ENCODE peak calls at places on chromosomes 1 and 21, in nine cellular contexts. One of them, this sample, is unnamed.

GRCh38 chr1:226736908-226737818 is 1.9 kb downstream of the ITPKB start:
- DNase-seq in fibroblast of villous mesenchyme: peak; percentile 48
- DNase-seq in mesothelial cell of epicardium: peak; percentile 64
- DNase-seq in psoas muscle: peak; percentile 49
- DNase-seq in lung: peak; percentile 37
- DNase-seq in fibroblast of the aortic adventitia: peak; percentile 17
- DNase-seq in fibroblast of lung: peak; percentile 35
- DNase-seq in activated CD8-positive, alpha-beta T cell treated with anti-CD3 and anti-CD28 coated beads for 36 hours: peak; percentile 73
- DNase-seq in neural crest cell: peak; percentile 40
- DNase-seq in this sample: peak; percentile 60

GRCh38 chr1:183873642-183874041 is 68.7 kb downstream of the RGL1 start:
- DNase-seq in fibroblast of villous mesenchyme: no peak
- DNase-seq in mesothelial cell of epicardium: no peak
- DNase-seq in lung: no peak
- DNase-seq in activated CD8-positive, alpha-beta T cell treated with anti-CD3 and anti-CD28 coated beads for 36 hours: no peak
- DNase-seq in psoas muscle: no peak
- DNase-seq in fibroblast of the aortic adventitia: no peak
- DNase-seq in neural crest cell: no peak
- DNase-seq in fibroblast of lung: no peak
- DNase-seq in this sample: peak; percentile 41

GRCh38 chr1:181680871-181681270 is 197.6 kb downstream of the CACNA1E start:
- DNase-seq in lung: no peak
- DNase-seq in mesothelial cell of epicardium: no peak
- DNase-seq in neural crest cell: no peak
- DNase-seq in fibroblast of lung: no peak
- DNase-seq in fibroblast of the aortic adventitia: no peak
- DNase-seq in psoas muscle: no peak
- DNase-seq in activated CD8-positive, alpha-beta T cell treated with anti-CD3 and anti-CD28 coated beads for 36 hours: no peak
- DNase-seq in fibroblast of villous mesenchyme: no peak
- DNase-seq in this sample: no peak

GRCh38 chr1:28882009-28882628 is 32.2 kb upstream of the EPB41 start:
- DNase-seq in activated CD8-positive, alpha-beta T cell treated with anti-CD3 and anti-CD28 coated beads for 36 hours: peak; percentile 85
- DNase-seq in neural crest cell: peak; percentile 90
- DNase-seq in fibroblast of the aortic adventitia: peak; percentile 89
- DNase-seq in lung: peak; percentile 88
- DNase-seq in fibroblast of lung: peak; percentile 84
- DNase-seq in mesothelial cell of epicardium: peak; percentile 88
- DNase-seq in psoas muscle: peak; percentile 82
- DNase-seq in fibroblast of villous mesenchyme: peak; percentile 82
- DNase-seq in this sample: peak; percentile 81

GRCh38 chr1:216904457-216904856 is 181.2 kb upstream of the ESRRG start:
- DNase-seq in fibroblast of villous mesenchyme: peak; percentile 19
- DNase-seq in fibroblast of lung: no peak
- DNase-seq in mesothelial cell of epicardium: no peak
- DNase-seq in psoas muscle: no peak
- DNase-seq in activated CD8-positive, alpha-beta T cell treated with anti-CD3 and anti-CD28 coated beads for 36 hours: no peak
- DNase-seq in neural crest cell: no peak
- DNase-seq in fibroblast of the aortic adventitia: no peak
- DNase-seq in lung: no peak
- DNase-seq in this sample: no peak

GRCh38 chr1:66925944-66926343 is 1.2 kb downstream of the MIER1 start:
- DNase-seq in mesothelial cell of epicardium: no peak
- DNase-seq in fibroblast of lung: no peak
- DNase-seq in activated CD8-positive, alpha-beta T cell treated with anti-CD3 and anti-CD28 coated beads for 36 hours: no peak
- DNase-seq in fibroblast of the aortic adventitia: peak; percentile 16
- DNase-seq in lung: no peak
- DNase-seq in fibroblast of villous mesenchyme: no peak
- DNase-seq in neural crest cell: no peak
- DNase-seq in psoas muscle: no peak
- DNase-seq in this sample: no peak

GRCh38 chr1:61170328-61171238 is 88.2 kb downstream of the NFIA start:
- DNase-seq in neural crest cell: no peak
- DNase-seq in mesothelial cell of epicardium: no peak
- DNase-seq in fibroblast of villous mesenchyme: no peak
- DNase-seq in lung: no peak
- DNase-seq in fibroblast of the aortic adventitia: peak; percentile 70
- DNase-seq in activated CD8-positive, alpha-beta T cell treated with anti-CD3 and anti-CD28 coated beads for 36 hours: no peak
- DNase-seq in fibroblast of lung: peak; percentile 31
- DNase-seq in psoas muscle: no peak
- DNase-seq in this sample: no peak

GRCh38 chr21:33543505-33544129 is 779 bp downstream of the SON start:
- DNase-seq in neural crest cell: peak; percentile 72
- DNase-seq in mesothelial cell of epicardium: peak; percentile 75
- DNase-seq in activated CD8-positive, alpha-beta T cell treated with anti-CD3 and anti-CD28 coated beads for 36 hours: peak; percentile 83
- DNase-seq in fibroblast of villous mesenchyme: no peak
- DNase-seq in psoas muscle: peak; percentile 76
- DNase-seq in fibroblast of lung: no peak
- DNase-seq in lung: peak; percentile 69
- DNase-seq in fibroblast of the aortic adventitia: no peak
- DNase-seq in this sample: no peak

GRCh38 chr1:45331436-45332345 is 5.0 kb downstream of the HPDL start:
- DNase-seq in neural crest cell: no peak
- DNase-seq in fibroblast of the aortic adventitia: no peak
- DNase-seq in fibroblast of lung: no peak
- DNase-seq in activated CD8-positive, alpha-beta T cell treated with anti-CD3 and anti-CD28 coated beads for 36 hours: no peak
- DNase-seq in lung: no peak
- DNase-seq in psoas muscle: no peak
- DNase-seq in fibroblast of villous mesenchyme: no peak
- DNase-seq in mesothelial cell of epicardium: no peak
- DNase-seq in this sample: no peak

GRCh38 chr1:61967750-61968149 is 225.5 kb downstream of the PATJ start:
- DNase-seq in psoas muscle: no peak
- DNase-seq in fibroblast of villous mesenchyme: peak; percentile 21
- DNase-seq in activated CD8-positive, alpha-beta T cell treated with anti-CD3 and anti-CD28 coated beads for 36 hours: no peak
- DNase-seq in lung: no peak
- DNase-seq in neural crest cell: no peak
- DNase-seq in fibroblast of the aortic adventitia: peak; percentile 15
- DNase-seq in mesothelial cell of epicardium: no peak
- DNase-seq in fibroblast of lung: no peak
- DNase-seq in this sample: no peak

GRCh38 chr1:233006582-233006981 is 56.2 kb downstream of the NTPCR start:
- DNase-seq in fibroblast of lung: no peak
- DNase-seq in mesothelial cell of epicardium: no peak
- DNase-seq in fibroblast of villous mesenchyme: no peak
- DNase-seq in neural crest cell: no peak
- DNase-seq in activated CD8-positive, alpha-beta T cell treated with anti-CD3 and anti-CD28 coated beads for 36 hours: no peak
- DNase-seq in psoas muscle: no peak
- DNase-seq in fibroblast of the aortic adventitia: no peak
- DNase-seq in lung: no peak
- DNase-seq in this sample: no peak

GRCh38 chr1:40818264-40818961 is 34.8 kb downstream of the KCNQ4 start:
- DNase-seq in fibroblast of villous mesenchyme: no peak
- DNase-seq in neural crest cell: peak; percentile 56
- DNase-seq in fibroblast of lung: peak; percentile 5
- DNase-seq in lung: peak; percentile 79
- DNase-seq in mesothelial cell of epicardium: peak; percentile 61
- DNase-seq in activated CD8-positive, alpha-beta T cell treated with anti-CD3 and anti-CD28 coated beads for 36 hours: peak; percentile 93
- DNase-seq in fibroblast of the aortic adventitia: no peak
- DNase-seq in psoas muscle: peak; percentile 55
- DNase-seq in this sample: peak; percentile 93

GRCh38 chr21:25490742-25491141 is 116.5 kb downstream of the MRPL39 start:
- DNase-seq in activated CD8-positive, alpha-beta T cell treated with anti-CD3 and anti-CD28 coated beads for 36 hours: no peak
- DNase-seq in lung: no peak
- DNase-seq in fibroblast of the aortic adventitia: no peak
- DNase-seq in mesothelial cell of epicardium: no peak
- DNase-seq in fibroblast of villous mesenchyme: no peak
- DNase-seq in neural crest cell: no peak
- DNase-seq in fibroblast of lung: no peak
- DNase-seq in psoas muscle: no peak
- DNase-seq in this sample: no peak

GRCh38 chr21:45988366-45989347 is 7.1 kb downstream of the COL6A1 start:
- DNase-seq in fibroblast of villous mesenchyme: no peak
- DNase-seq in fibroblast of lung: no peak
- DNase-seq in lung: no peak
- DNase-seq in mesothelial cell of epicardium: no peak
- DNase-seq in psoas muscle: no peak
- DNase-seq in activated CD8-positive, alpha-beta T cell treated with anti-CD3 and anti-CD28 coated beads for 36 hours: peak; percentile 0
- DNase-seq in neural crest cell: no peak
- DNase-seq in fibroblast of the aortic adventitia: no peak
- DNase-seq in this sample: no peak

GRCh38 chr1:42006093-42006492 is 87.4 kb upstream of the HIVEP3 start:
- DNase-seq in fibroblast of the aortic adventitia: no peak
- DNase-seq in psoas muscle: no peak
- DNase-seq in fibroblast of villous mesenchyme: no peak
- DNase-seq in lung: no peak
- DNase-seq in activated CD8-positive, alpha-beta T cell treated with anti-CD3 and anti-CD28 coated beads for 36 hours: no peak
- DNase-seq in fibroblast of lung: no peak
- DNase-seq in neural crest cell: no peak
- DNase-seq in mesothelial cell of epicardium: no peak
- DNase-seq in this sample: no peak

GRCh38 chr1:225228871-225229303 is 199.0 kb downstream of the LBR start:
- DNase-seq in activated CD8-positive, alpha-beta T cell treated with anti-CD3 and anti-CD28 coated beads for 36 hours: no peak
- DNase-seq in fibroblast of lung: no peak
- DNase-seq in psoas muscle: no peak
- DNase-seq in fibroblast of the aortic adventitia: no peak
- DNase-seq in mesothelial cell of epicardium: no peak
- DNase-seq in fibroblast of villous mesenchyme: no peak
- DNase-seq in neural crest cell: no peak
- DNase-seq in lung: no peak
- DNase-seq in this sample: no peak

GRCh38 chr1:32770741-32771548 is 46.2 kb downstream of the YARS1 start:
- DNase-seq in fibroblast of villous mesenchyme: no peak
- DNase-seq in fibroblast of the aortic adventitia: no peak
- DNase-seq in lung: no peak
- DNase-seq in activated CD8-positive, alpha-beta T cell treated with anti-CD3 and anti-CD28 coated beads for 36 hours: no peak
- DNase-seq in mesothelial cell of epicardium: no peak
- DNase-seq in psoas muscle: no peak
- DNase-seq in neural crest cell: no peak
- DNase-seq in fibroblast of lung: no peak
- DNase-seq in this sample: no peak

GRCh38 chr21:45491056-45491455 is 51.2 kb downstream of the SLC19A1 start:
- DNase-seq in fibroblast of villous mesenchyme: no peak
- DNase-seq in fibroblast of the aortic adventitia: no peak
- DNase-seq in fibroblast of lung: no peak
- DNase-seq in mesothelial cell of epicardium: no peak
- DNase-seq in activated CD8-positive, alpha-beta T cell treated with anti-CD3 and anti-CD28 coated beads for 36 hours: no peak
- DNase-seq in psoas muscle: no peak
- DNase-seq in lung: no peak
- DNase-seq in neural crest cell: no peak
- DNase-seq in this sample: no peak

GRCh38 chr1:199046618-199047017 is 407.8 kb downstream of the PTPRC start:
- DNase-seq in lung: no peak
- DNase-seq in fibroblast of villous mesenchyme: peak; percentile 6
- DNase-seq in fibroblast of the aortic adventitia: no peak
- DNase-seq in neural crest cell: no peak
- DNase-seq in psoas muscle: no peak
- DNase-seq in mesothelial cell of epicardium: no peak
- DNase-seq in fibroblast of lung: peak; percentile 13
- DNase-seq in activated CD8-positive, alpha-beta T cell treated with anti-CD3 and anti-CD28 coated beads for 36 hours: no peak
- DNase-seq in this sample: no peak
- TF ChIP-seq CTCF in lung: no peak
- TF ChIP-seq CTCF in fibroblast of villous mesenchyme: peak; percentile 36
- TF ChIP-seq CTCF in fibroblast of the aortic adventitia: no peak
- TF ChIP-seq CTCF in neural crest cell: no peak
- TF ChIP-seq CTCF in psoas muscle: no peak
- TF ChIP-seq CTCF in mesothelial cell of epicardium: no peak
- TF ChIP-seq CTCF in fibroblast of lung: peak; percentile 8
- TF ChIP-seq CTCF in activated CD8-positive, alpha-beta T cell treated with anti-CD3 and anti-CD28 coated beads for 36 hours: no peak
- TF ChIP-seq CTCF in this sample: no peak

GRCh38 chr1:4565169-4565568 is 89.2 kb upstream of the AJAP1 start:
- DNase-seq in psoas muscle: no peak
- DNase-seq in fibroblast of lung: no peak
- DNase-seq in mesothelial cell of epicardium: no peak
- DNase-seq in activated CD8-positive, alpha-beta T cell treated with anti-CD3 and anti-CD28 coated beads for 36 hours: no peak
- DNase-seq in lung: no peak
- DNase-seq in fibroblast of villous mesenchyme: no peak
- DNase-seq in neural crest cell: no peak
- DNase-seq in fibroblast of the aortic adventitia: no peak
- DNase-seq in this sample: no peak
- TF ChIP-seq CTCF in psoas muscle: no peak
- TF ChIP-seq CTCF in fibroblast of lung: no peak
- TF ChIP-seq CTCF in mesothelial cell of epicardium: no peak
- TF ChIP-seq CTCF in activated CD8-positive, alpha-beta T cell treated with anti-CD3 and anti-CD28 coated beads for 36 hours: no peak
- TF ChIP-seq CTCF in lung: no peak
- TF ChIP-seq CTCF in fibroblast of villous mesenchyme: no peak
- TF ChIP-seq CTCF in neural crest cell: no peak
- TF ChIP-seq CTCF in fibroblast of the aortic adventitia: no peak
- TF ChIP-seq CTCF in this sample: no peak

GRCh38 chr1:145740269-145740668 is 21.0 kb downstream of the CD160 start:
- DNase-seq in psoas muscle: no peak
- DNase-seq in neural crest cell: no peak
- DNase-seq in fibroblast of the aortic adventitia: peak; percentile 86
- DNase-seq in lung: no peak
- DNase-seq in fibroblast of lung: peak; percentile 95
- DNase-seq in fibroblast of villous mesenchyme: peak; percentile 94
- DNase-seq in activated CD8-positive, alpha-beta T cell treated with anti-CD3 and anti-CD28 coated beads for 36 hours: no peak
- DNase-seq in mesothelial cell of epicardium: no peak
- DNase-seq in this sample: no peak
- TF ChIP-seq CTCF in psoas muscle: no peak
- TF ChIP-seq CTCF in neural crest cell: no peak
- TF ChIP-seq CTCF in fibroblast of the aortic adventitia: no peak
- TF ChIP-seq CTCF in lung: no peak
- TF ChIP-seq CTCF in fibroblast of lung: no peak
- TF ChIP-seq CTCF in fibroblast of villous mesenchyme: no peak
- TF ChIP-seq CTCF in activated CD8-positive, alpha-beta T cell treated with anti-CD3 and anti-CD28 coated beads for 36 hours: no peak
- TF ChIP-seq CTCF in mesothelial cell of epicardium: no peak
- TF ChIP-seq CTCF in this sample: no peak

GRCh38 chr1:149844650-149845255 is 54.6 kb upstream of the BOLA1 start:
- DNase-seq in activated CD8-positive, alpha-beta T cell treated with anti-CD3 and anti-CD28 coated beads for 36 hours: no peak
- DNase-seq in psoas muscle: no peak
- DNase-seq in fibroblast of lung: no peak
- DNase-seq in fibroblast of the aortic adventitia: no peak
- DNase-seq in lung: no peak
- DNase-seq in neural crest cell: no peak
- DNase-seq in fibroblast of villous mesenchyme: no peak
- DNase-seq in mesothelial cell of epicardium: no peak
- DNase-seq in this sample: no peak

GRCh38 chr1:149844096-149844495 is 55.3 kb upstream of the BOLA1 start:
- DNase-seq in activated CD8-positive, alpha-beta T cell treated with anti-CD3 and anti-CD28 coated beads for 36 hours: peak; percentile 45
- DNase-seq in fibroblast of lung: peak; percentile 41
- DNase-seq in lung: no peak
- DNase-seq in fibroblast of villous mesenchyme: peak; percentile 54
- DNase-seq in psoas muscle: no peak
- DNase-seq in fibroblast of the aortic adventitia: peak; percentile 51
- DNase-seq in neural crest cell: no peak
- DNase-seq in mesothelial cell of epicardium: no peak
- DNase-seq in this sample: no peak

GRCh38 chr1:149846042-149846441 is 53.3 kb upstream of the BOLA1 start:
- DNase-seq in fibroblast of villous mesenchyme: no peak
- DNase-seq in fibroblast of lung: peak; percentile 2
- DNase-seq in activated CD8-positive, alpha-beta T cell treated with anti-CD3 and anti-CD28 coated beads for 36 hours: peak; percentile 30
- DNase-seq in mesothelial cell of epicardium: no peak
- DNase-seq in psoas muscle: no peak
- DNase-seq in neural crest cell: no peak
- DNase-seq in fibroblast of the aortic adventitia: no peak
- DNase-seq in lung: no peak
- DNase-seq in this sample: no peak

GRCh38 chr1:149846600-149847466 is 52.5 kb upstream of the BOLA1 start:
- DNase-seq in neural crest cell: peak; percentile 0
- DNase-seq in fibroblast of the aortic adventitia: no peak
- DNase-seq in lung: no peak
- DNase-seq in psoas muscle: no peak
- DNase-seq in fibroblast of villous mesenchyme: no peak
- DNase-seq in activated CD8-positive, alpha-beta T cell treated with anti-CD3 and anti-CD28 coated beads for 36 hours: no peak
- DNase-seq in mesothelial cell of epicardium: no peak
- DNase-seq in fibroblast of lung: no peak
- DNase-seq in this sample: no peak

DNA sequence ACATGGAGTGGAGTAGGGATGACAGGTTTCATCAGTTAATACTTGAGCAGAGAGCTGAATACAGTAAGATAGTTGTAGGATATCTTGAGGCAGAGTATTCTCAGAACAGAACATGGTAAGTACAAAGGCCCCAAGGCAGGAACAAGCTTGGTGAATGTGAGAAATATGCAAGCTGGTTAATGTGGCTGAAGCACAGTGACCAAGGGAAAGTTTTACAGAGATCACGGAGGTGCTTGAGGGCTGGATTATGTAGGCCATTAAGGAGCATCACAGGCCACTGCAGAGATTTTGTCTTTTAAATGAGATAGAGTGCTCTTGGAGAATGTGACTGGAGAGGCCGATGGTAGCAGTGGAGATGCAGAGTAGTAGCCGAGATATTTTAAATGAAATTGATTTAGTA is 54.0 kb upstream of the BOLA1 start:
- DNase-seq in neural crest cell: no peak
- DNase-seq in activated CD8-positive, alpha-beta T cell treated with anti-CD3 and anti-CD28 coated beads for 36 hours: peak; percentile 34
- DNase-seq in fibroblast of the aortic adventitia: no peak
- DNase-seq in psoas muscle: no peak
- DNase-seq in lung: no peak
- DNase-seq in fibroblast of villous mesenchyme: peak; percentile 16
- DNase-seq in mesothelial cell of epicardium: no peak
- DNase-seq in fibroblast of lung: peak; percentile 3
- DNase-seq in this sample: no peak
- TF ChIP-seq CTCF in neural crest cell: no peak
- TF ChIP-seq CTCF in activated CD8-positive, alpha-beta T cell treated with anti-CD3 and anti-CD28 coated beads for 36 hours: no peak
- TF ChIP-seq CTCF in fibroblast of the aortic adventitia: no peak
- TF ChIP-seq CTCF in psoas muscle: no peak
- TF ChIP-seq CTCF in lung: no peak
- TF ChIP-seq CTCF in fibroblast of villous mesenchyme: no peak
- TF ChIP-seq CTCF in mesothelial cell of epicardium: no peak
- TF ChIP-seq CTCF in fibroblast of lung: no peak
- TF ChIP-seq CTCF in this sample: no peak

This sample was measured in GM13976.